ENCODE peak calls at places on chromosome 19, in six cellular contexts. C is effector memory CD8-positive, alpha-beta T cell; Z is SHP77 treated with DMSO at 0.1 percent for 48 hours; I is GM12891; E is tibial nerve; D is T-helper 2 cell treated with Interferon-gamma antibody and Interleukin-4, amounts not matched to agents 5 μg/mL and 100 μg/mL, for 36 hours. O is an unnamed sample.

GRCh38 chr19:43941209-43941608 is 6.1 kb upstream of the ZNF45 start:
- DNase-seq in I (no peak), D (no peak), Z (no peak), E (no peak), C (no peak), O (no peak)

GRCh38 chr19:58091251-58091995 is 6.6 kb downstream of the ZSCAN18 start:
- DNase-seq in I (no peak), E (no peak), C (no peak), Z (no peak), D (no peak), O (no peak)

GRCh38 chr19:17234911-17235617 is 9.0 kb downstream of the OCEL1 start:
- DNase-seq in C (no peak), I (peak), Z (peak), D (peak), E (no peak), O (no peak)

GRCh38 chr19:39969681-39970423 is 1.1 kb upstream of the PSMC4 start:
- DNase-seq in C (no peak), D (peak), E (no peak), I (no peak), Z (no peak), O (no peak)

GRCh38 chr19:2255982-2256685 is at the start of gene JSRP1:
- DNase-seq in D (no peak), C (no peak), Z (no peak), I (no peak), E (no peak), O (no peak)

GRCh38 chr19:17236414-17236716 is 9.4 kb downstream of the NR2F6 start:
- DNase-seq in I (no peak), C (no peak), Z (no peak), E (no peak), D (no peak), O (no peak)

GRCh38 chr19:18264428-18264827 is 9.8 kb downstream of the IQCN start:
- DNase-seq in E (no peak), I (no peak), D (no peak), Z (no peak), C (no peak), O (no peak)

GRCh38 chr19:32779082-32779481 is 59.5 kb downstream of the TDRD12 start:
- DNase-seq in I (no peak), E (no peak), D (no peak), C (no peak), Z (no peak), O (no peak)

GRCh38 chr19:37914908-37915307 is 7.9 kb downstream of the SIPA1L3 start:
- DNase-seq in C (no peak), E (no peak), D (no peak), I (peak), Z (no peak), O (no peak)

GRCh38 chr19:2602391-2603181 is 99.9 kb downstream of the GNG7 start:
- DNase-seq in Z (no peak), C (no peak), D (no peak), E (peak), I (no peak), O (no peak)

GRCh38 chr19:4518345-4519171 is at the start of gene PLIN4:
- DNase-seq in D (no peak), Z (no peak), C (no peak), I (no peak), E (no peak), O (no peak)

GRCh38 chr19:2962018-2962670 is 15.2 kb upstream of the TLE6 start:
- DNase-seq in I (peak), C (peak), E (peak), Z (peak), D (peak), O (no peak)